ENCODE peak calls at places on chromosomes 3 and 15, in nine cellular contexts. One of them, this sample, is unnamed.

GRCh38 chr3:160400631-160401150 is 1.2 kb downstream of the SMC4 start:
- DNase-seq in astrocyte: no peak
- DNase-seq in tibial artery: no peak
- DNase-seq in GM13976: peak
- DNase-seq in astrocyte of the spinal cord: no peak
- DNase-seq in amniotic stem cell: no peak
- DNase-seq in dermis microvascular lymphatic vessel endothelial cell: no peak
- DNase-seq in AG08396: peak
- DNase-seq in GM10248: peak
- DNase-seq in this sample: no peak

GRCh38 chr3:34001022-34001421 is 202.6 kb downstream of the PDCD6IP start:
- DNase-seq in astrocyte of the spinal cord: no peak
- DNase-seq in GM13976: no peak
- DNase-seq in dermis microvascular lymphatic vessel endothelial cell: no peak
- DNase-seq in amniotic stem cell: no peak
- DNase-seq in astrocyte: no peak
- DNase-seq in AG08396: no peak
- DNase-seq in GM10248: no peak
- DNase-seq in tibial artery: no peak
- DNase-seq in this sample: no peak

GRCh38 chr3:46484911-46485696 is 12.7 kb upstream of the RTP3 start:
- DNase-seq in astrocyte of the spinal cord: no peak
- DNase-seq in GM10248: no peak
- DNase-seq in tibial artery: no peak
- DNase-seq in GM13976: no peak
- DNase-seq in AG08396: no peak
- DNase-seq in dermis microvascular lymphatic vessel endothelial cell: no peak
- DNase-seq in astrocyte: no peak
- DNase-seq in amniotic stem cell: no peak
- DNase-seq in this sample: peak

GRCh38 chr3:14689247-14689980 is 14.5 kb downstream of the C3orf20 start:
- DNase-seq in GM13976: no peak
- DNase-seq in astrocyte: no peak
- DNase-seq in dermis microvascular lymphatic vessel endothelial cell: no peak
- DNase-seq in GM10248: peak
- DNase-seq in AG08396: no peak
- DNase-seq in astrocyte of the spinal cord: no peak
- DNase-seq in tibial artery: no peak
- DNase-seq in amniotic stem cell: no peak
- DNase-seq in this sample: no peak

GRCh38 chr3:177944228-177944661 is 592.0 kb upstream of the KCNMB2 start:
- DNase-seq in GM13976: no peak
- DNase-seq in dermis microvascular lymphatic vessel endothelial cell: no peak
- DNase-seq in astrocyte: no peak
- DNase-seq in amniotic stem cell: no peak
- DNase-seq in AG08396: no peak
- DNase-seq in astrocyte of the spinal cord: peak
- DNase-seq in tibial artery: no peak
- DNase-seq in GM10248: no peak
- DNase-seq in this sample: no peak

GRCh38 chr3:158918008-158918407 is 116.2 kb downstream of the MFSD1 start:
- DNase-seq in astrocyte of the spinal cord: peak
- DNase-seq in amniotic stem cell: peak
- DNase-seq in tibial artery: no peak
- DNase-seq in dermis microvascular lymphatic vessel endothelial cell: peak
- DNase-seq in GM13976: peak
- DNase-seq in GM10248: peak
- DNase-seq in astrocyte: peak
- DNase-seq in AG08396: peak
- DNase-seq in this sample: peak

GRCh38 chr3:58092516-58092915 is 84.3 kb downstream of the FLNB start:
- DNase-seq in amniotic stem cell: no peak
- DNase-seq in astrocyte: no peak
- DNase-seq in astrocyte of the spinal cord: no peak
- DNase-seq in dermis microvascular lymphatic vessel endothelial cell: no peak
- DNase-seq in tibial artery: no peak
- DNase-seq in GM13976: no peak
- DNase-seq in AG08396: no peak
- DNase-seq in GM10248: no peak
- DNase-seq in this sample: no peak

GRCh38 chr15:85636351-85636750 is 158.4 kb downstream of the KLHL25 start:
- DNase-seq in GM10248: no peak
- DNase-seq in AG08396: no peak
- DNase-seq in astrocyte: no peak
- DNase-seq in tibial artery: no peak
- DNase-seq in dermis microvascular lymphatic vessel endothelial cell: peak
- DNase-seq in astrocyte of the spinal cord: no peak
- DNase-seq in GM13976: no peak
- DNase-seq in amniotic stem cell: no peak
- DNase-seq in this sample: no peak

GRCh38 chr3:53216723-53217122 is 39.1 kb downstream of the TKT start:
- DNase-seq in astrocyte of the spinal cord: no peak
- DNase-seq in tibial artery: no peak
- DNase-seq in amniotic stem cell: no peak
- DNase-seq in astrocyte: no peak
- DNase-seq in GM13976: no peak
- DNase-seq in AG08396: no peak
- DNase-seq in GM10248: no peak
- DNase-seq in dermis microvascular lymphatic vessel endothelial cell: no peak
- DNase-seq in this sample: no peak

GRCh38 chr3:54518011-54518675 is 395.8 kb downstream of the CACNA2D3 start:
- DNase-seq in astrocyte of the spinal cord: no peak
- DNase-seq in tibial artery: no peak
- DNase-seq in astrocyte: no peak
- DNase-seq in amniotic stem cell: no peak
- DNase-seq in GM13976: no peak
- DNase-seq in dermis microvascular lymphatic vessel endothelial cell: no peak
- DNase-seq in GM10248: no peak
- DNase-seq in AG08396: no peak
- DNase-seq in this sample: no peak

GRCh38 chr3:171162986-171163723 is 136.6 kb upstream of the SLC2A2 start:
- DNase-seq in astrocyte: no peak
- DNase-seq in dermis microvascular lymphatic vessel endothelial cell: peak
- DNase-seq in AG08396: no peak
- DNase-seq in GM10248: peak
- DNase-seq in amniotic stem cell: no peak
- DNase-seq in tibial artery: no peak
- DNase-seq in astrocyte of the spinal cord: no peak
- DNase-seq in GM13976: peak
- DNase-seq in this sample: no peak

GRCh38 chr15:92845109-92845508 is 55.0 kb upstream of the CHD2 start:
- DNase-seq in tibial artery: no peak
- DNase-seq in GM10248: peak
- DNase-seq in GM13976: peak
- DNase-seq in dermis microvascular lymphatic vessel endothelial cell: peak
- DNase-seq in amniotic stem cell: no peak
- DNase-seq in astrocyte of the spinal cord: peak
- DNase-seq in AG08396: no peak
- DNase-seq in astrocyte: peak
- DNase-seq in this sample: no peak

GRCh38 chr15:53446376-53446775 is 313.1 kb downstream of the WDR72 start:
- DNase-seq in amniotic stem cell: no peak
- DNase-seq in GM13976: no peak
- DNase-seq in astrocyte: no peak
- DNase-seq in dermis microvascular lymphatic vessel endothelial cell: no peak
- DNase-seq in tibial artery: no peak
- DNase-seq in AG08396: no peak
- DNase-seq in GM10248: no peak
- DNase-seq in astrocyte of the spinal cord: no peak
- DNase-seq in this sample: no peak

GRCh38 chr3:15521573-15521965 is at the start of gene COLQ:
- DNase-seq in tibial artery: no peak
- DNase-seq in dermis microvascular lymphatic vessel endothelial cell: no peak
- DNase-seq in astrocyte: no peak
- DNase-seq in astrocyte of the spinal cord: no peak
- DNase-seq in GM10248: no peak
- DNase-seq in GM13976: no peak
- DNase-seq in AG08396: no peak
- DNase-seq in amniotic stem cell: no peak
- DNase-seq in this sample: no peak

GRCh38 chr3:25453521-25454410 is 25.7 kb downstream of the RARB start:
- DNase-seq in amniotic stem cell: peak
- DNase-seq in astrocyte: no peak
- DNase-seq in GM10248: no peak
- DNase-seq in tibial artery: no peak
- DNase-seq in dermis microvascular lymphatic vessel endothelial cell: no peak
- DNase-seq in AG08396: peak
- DNase-seq in GM13976: no peak
- DNase-seq in astrocyte of the spinal cord: peak
- DNase-seq in this sample: no peak

GRCh38 chr15:99983894-99984293 is 250.7 kb upstream of the LYSMD4 start:
- DNase-seq in GM10248: no peak
- DNase-seq in astrocyte: no peak
- DNase-seq in GM13976: no peak
- DNase-seq in dermis microvascular lymphatic vessel endothelial cell: no peak
- DNase-seq in astrocyte of the spinal cord: no peak
- DNase-seq in tibial artery: no peak
- DNase-seq in amniotic stem cell: no peak
- DNase-seq in AG08396: no peak
- DNase-seq in this sample: peak

GRCh38 chr3:12175844-12176453 is 17.2 kb upstream of the TIMP4 start:
- DNase-seq in astrocyte: no peak
- DNase-seq in astrocyte of the spinal cord: peak
- DNase-seq in GM13976: peak
- DNase-seq in dermis microvascular lymphatic vessel endothelial cell: peak
- DNase-seq in amniotic stem cell: no peak
- DNase-seq in GM10248: peak
- DNase-seq in AG08396: peak
- DNase-seq in tibial artery: peak
- DNase-seq in this sample: peak

GRCh38 chr3:61571516-61572336 is 10.4 kb downstream of the PTPRG start:
- DNase-seq in AG08396: peak
- DNase-seq in amniotic stem cell: peak
- DNase-seq in GM13976: no peak
- DNase-seq in tibial artery: peak
- DNase-seq in GM10248: no peak
- DNase-seq in astrocyte: peak
- DNase-seq in dermis microvascular lymphatic vessel endothelial cell: no peak
- DNase-seq in astrocyte of the spinal cord: peak
- DNase-seq in this sample: peak

GRCh38 chr15:82900511-82900910 is 52.0 kb downstream of the HOMER2 start:
- DNase-seq in dermis microvascular lymphatic vessel endothelial cell: no peak
- DNase-seq in GM10248: no peak
- DNase-seq in amniotic stem cell: no peak
- DNase-seq in astrocyte: no peak
- DNase-seq in tibial artery: no peak
- DNase-seq in AG08396: no peak
- DNase-seq in astrocyte of the spinal cord: no peak
- DNase-seq in GM13976: no peak
- DNase-seq in this sample: no peak

GRCh38 chr15:29942144-29942543 is 119.9 kb upstream of the TJP1 start:
- DNase-seq in astrocyte of the spinal cord: no peak
- DNase-seq in GM13976: no peak
- DNase-seq in astrocyte: no peak
- DNase-seq in dermis microvascular lymphatic vessel endothelial cell: no peak
- DNase-seq in tibial artery: no peak
- DNase-seq in AG08396: no peak
- DNase-seq in GM10248: no peak
- DNase-seq in amniotic stem cell: no peak
- DNase-seq in this sample: no peak

GRCh38 chr15:98700501-98700900 is 52.2 kb downstream of the IGF1R start:
- DNase-seq in dermis microvascular lymphatic vessel endothelial cell: no peak
- DNase-seq in GM13976: no peak
- DNase-seq in tibial artery: no peak
- DNase-seq in astrocyte of the spinal cord: no peak
- DNase-seq in astrocyte: no peak
- DNase-seq in AG08396: no peak
- DNase-seq in GM10248: no peak
- DNase-seq in amniotic stem cell: no peak
- DNase-seq in this sample: no peak

GRCh38 chr3:42504334-42505202 is 2.1 kb downstream of the VIPR1 start:
- DNase-seq in dermis microvascular lymphatic vessel endothelial cell: no peak
- DNase-seq in astrocyte of the spinal cord: no peak
- DNase-seq in tibial artery: peak
- DNase-seq in astrocyte: no peak
- DNase-seq in GM13976: no peak
- DNase-seq in amniotic stem cell: no peak
- DNase-seq in GM10248: no peak
- DNase-seq in AG08396: no peak
- DNase-seq in this sample: peak

GRCh38 chr3:73605388-73605787 is 19.4 kb downstream of the PDZRN3 start:
- DNase-seq in dermis microvascular lymphatic vessel endothelial cell: no peak
- DNase-seq in GM10248: no peak
- DNase-seq in astrocyte of the spinal cord: peak
- DNase-seq in tibial artery: no peak
- DNase-seq in astrocyte: peak
- DNase-seq in amniotic stem cell: no peak
- DNase-seq in AG08396: peak
- DNase-seq in GM13976: no peak
- DNase-seq in this sample: peak

GRCh38 chr3:40237892-40238571 is 71.5 kb upstream of the EIF1B start:
- DNase-seq in tibial artery: no peak
- DNase-seq in GM13976: no peak
- DNase-seq in astrocyte of the spinal cord: no peak
- DNase-seq in GM10248: no peak
- DNase-seq in astrocyte: no peak
- DNase-seq in AG08396: peak
- DNase-seq in amniotic stem cell: no peak
- DNase-seq in dermis microvascular lymphatic vessel endothelial cell: no peak
- DNase-seq in this sample: no peak

GRCh38 chr3:61574854-61575253 is 13.5 kb downstream of the PTPRG start:
- DNase-seq in astrocyte of the spinal cord: peak
- DNase-seq in dermis microvascular lymphatic vessel endothelial cell: no peak
- DNase-seq in AG08396: peak
- DNase-seq in tibial artery: peak
- DNase-seq in GM13976: no peak
- DNase-seq in amniotic stem cell: no peak
- DNase-seq in GM10248: no peak
- DNase-seq in astrocyte: peak
- DNase-seq in this sample: peak

GRCh38 chr3:18891641-18892040 is 256.7 kb upstream of the KCNH8 start:
- DNase-seq in tibial artery: no peak
- DNase-seq in astrocyte of the spinal cord: no peak
- DNase-seq in AG08396: no peak
- DNase-seq in astrocyte: no peak
- DNase-seq in dermis microvascular lymphatic vessel endothelial cell: no peak
- DNase-seq in GM13976: no peak
- DNase-seq in GM10248: no peak
- DNase-seq in amniotic stem cell: no peak
- DNase-seq in this sample: no peak

GRCh38 chr15:100726426-100727190 is 124.2 kb downstream of the ASB7 start:
- DNase-seq in GM13976: peak
- DNase-seq in tibial artery: no peak
- DNase-seq in GM10248: peak
- DNase-seq in astrocyte of the spinal cord: peak
- DNase-seq in AG08396: no peak
- DNase-seq in amniotic stem cell: peak
- DNase-seq in dermis microvascular lymphatic vessel endothelial cell: no peak
- DNase-seq in astrocyte: peak
- DNase-seq in this sample: peak

GRCh38 chr15:81049835-81050234 is 49.1 kb downstream of the TLNRD1 start:
- DNase-seq in GM10248: no peak
- DNase-seq in astrocyte of the spinal cord: no peak
- DNase-seq in amniotic stem cell: no peak
- DNase-seq in GM13976: no peak
- DNase-seq in astrocyte: no peak
- DNase-seq in tibial artery: no peak
- DNase-seq in dermis microvascular lymphatic vessel endothelial cell: no peak
- DNase-seq in AG08396: no peak
- DNase-seq in this sample: no peak

GRCh38 chr3:7709383-7710082 is 792.1 kb upstream of the LMCD1 start:
- DNase-seq in GM10248: no peak
- DNase-seq in astrocyte: peak
- DNase-seq in dermis microvascular lymphatic vessel endothelial cell: no peak
- DNase-seq in GM13976: no peak
- DNase-seq in tibial artery: no peak
- DNase-seq in amniotic stem cell: no peak
- DNase-seq in AG08396: no peak
- DNase-seq in astrocyte of the spinal cord: peak
- DNase-seq in this sample: no peak

This sample was measured in osteoblast.